ENCODE peak calls at places on chromosomes 4 and X, in seven cellular contexts. M is sigmoid colon, G is transverse colon, N is K562, C is SK-N-SH, Q is H1, L is suprapubic skin. V is an unnamed sample. For H3K4me1, the result is how much of the 10 kb centered on the place peaks cover.

GRCh38 chrX:119093991-119094741 is 21.4 kb downstream of the CT47C1 start:
- DNase-seq in M (no peak), N (no peak), C (no peak), G (no peak), L (no peak), Q (no peak), V (no peak)

GRCh38 chr4:20095805-20096541 is 155.7 kb upstream of the SLIT2 start:
- DNase-seq in M (no peak), C (no peak), Q (no peak), L (no peak), G (no peak), N (no peak), V (no peak)

GRCh38 chr4:20030108-20030507 is 221.6 kb upstream of the SLIT2 start:
- DNase-seq in G (no peak), L (no peak), N (no peak), Q (no peak), C (no peak), M (no peak), V (no peak)

GRCh38 chr4:183362916-183363542 is 40.8 kb upstream of the CLDN24 start:
- DNase-seq in C (no peak), G (no peak), N (no peak), M (no peak), L (peak), Q (no peak), V (no peak)

GRCh38 chrX:124863303-124863702 is 456.4 kb upstream of the TEX13C start:
- DNase-seq in M (no peak), Q (no peak), L (no peak), C (no peak), G (no peak), N (no peak), V (no peak)

GRCh38 chr4:82797591-82798081 is 960 bp downstream of the SCD5 start:
- DNase-seq in L (no peak), C (peak), M (peak), G (peak), Q (peak), N (no peak), V (no peak)

GRCh38 chrX:47172971-47173792 is 20.4 kb upstream of the UBA1 start:
- DNase-seq in G (no peak), L (peak), M (peak), N (no peak), C (no peak), Q (no peak), V (peak)

GRCh38 chr4:78984593-78984992 is 45.4 kb upstream of the PAQR3 start:
- DNase-seq in L (no peak), G (no peak), Q (no peak), N (no peak), M (no peak), C (no peak), V (no peak)

GRCh38 chr4:60216752-60217151 is 983.4 kb upstream of the ADGRL3 start:
- DNase-seq in M (no peak), C (no peak), G (no peak), N (no peak), L (no peak), Q (no peak), V (no peak)

GRCh38 chr4:8200302-8200975 is 1.3 kb downstream of the SH3TC1 start:
- DNase-seq in N (peak), M (peak), L (no peak), C (no peak), Q (no peak), G (peak), V (peak)

GRCh38 chr4:175413561-175413960 is 398.5 kb downstream of the GPM6A start:
- DNase-seq in M (no peak), N (no peak), L (no peak), G (no peak), Q (no peak), C (no peak), V (no peak)

GRCh38 chrX:118528089-118528753 is 32.6 kb downstream of the DOCK11 start:
- DNase-seq in L (no peak), G (peak), M (no peak), C (no peak), Q (no peak), N (no peak), V (no peak)

GRCh38 chrX:68719904-68720614 is 72.6 kb downstream of the STARD8 start:
- DNase-seq in M (peak), L (peak), G (no peak), N (no peak), C (no peak), Q (no peak), V (peak)

GRCh38 chr4:76585270-76585669 is 150.2 kb downstream of the SHROOM3 start:
- DNase-seq in N (no peak), C (no peak), G (no peak), M (no peak), L (no peak), Q (no peak), V (no peak)

GRCh38 chr4:101086801-101087586 is 260.3 kb downstream of the PPP3CA start:
- DNase-seq in M (no peak), C (no peak), N (no peak), L (no peak), Q (peak), G (no peak), V (no peak)

GRCh38 chr4:67106846-67107467 is 438.3 kb downstream of the CENPC start:
- DNase-seq in L (no peak), C (no peak), G (no peak), N (no peak), Q (no peak), M (no peak), V (no peak)

GRCh38 chrX:153969125-153969903 is 2.3 kb downstream of the HCFC1 start:
- DNase-seq in L (peak), Q (no peak), G (no peak), N (no peak), M (peak), C (no peak), V (no peak)

GRCh38 chr4:129822708-129823504 is 727.0 kb downstream of the C4orf33 start:
- DNase-seq in Q (no peak), L (no peak), N (no peak), C (no peak), G (no peak), M (no peak), V (no peak)

GRCh38 chrX:40483502-40483901 is 97.3 kb upstream of the ATP6AP2 start:
- DNase-seq in N (no peak), G (no peak), L (no peak), C (no peak), Q (no peak), M (no peak), V (no peak)

GRCh38 chr4:185809517-185810071 is 2.4 kb downstream of the SORBS2 start:
- DNase-seq in Q (no peak), L (no peak), C (no peak), N (no peak), G (no peak), M (no peak), V (no peak)

GRCh38 chrX:72306851-72307645 is 1.3 kb upstream of the CITED1 start:
- DNase-seq in C (peak), G (peak), M (peak), N (peak), L (no peak), Q (no peak), V (peak)

GRCh38 chrX:45518552-45518951 is 317.9 kb upstream of the DIPK2B start:
- DNase-seq in C (no peak), G (no peak), L (no peak), Q (no peak), M (no peak), N (no peak), V (no peak)

GRCh38 chr4:91840359-91840758 is 463.4 kb upstream of the GRID2 start:
- DNase-seq in L (no peak), N (no peak), C (no peak), M (no peak), G (no peak), Q (no peak), V (no peak)

GRCh38 chr4:8191136-8191747 is 7.8 kb upstream of the SH3TC1 start:
- DNase-seq in Q (no peak), L (no peak), M (peak), N (peak), G (peak), C (no peak), V (peak)

GRCh38 chrX:65862638-65863037 is 177.2 kb downstream of the VSIG4 start:
- DNase-seq in G (no peak), N (no peak), L (no peak), M (no peak), C (no peak), Q (no peak), V (no peak)

GRCh38 chrX:79366888-79367749 is at the start of gene ITM2A:
- DNase-seq in Q (peak), G (peak), N (peak), L (peak), M (peak), C (peak), V (peak)

GRCh38 chrX:119667111-119667928 is 25.6 kb downstream of the SEPTIN6 start:
- DNase-seq in M (no peak), N (no peak), Q (no peak), L (no peak), G (no peak), C (peak), V (no peak)

DNA sequence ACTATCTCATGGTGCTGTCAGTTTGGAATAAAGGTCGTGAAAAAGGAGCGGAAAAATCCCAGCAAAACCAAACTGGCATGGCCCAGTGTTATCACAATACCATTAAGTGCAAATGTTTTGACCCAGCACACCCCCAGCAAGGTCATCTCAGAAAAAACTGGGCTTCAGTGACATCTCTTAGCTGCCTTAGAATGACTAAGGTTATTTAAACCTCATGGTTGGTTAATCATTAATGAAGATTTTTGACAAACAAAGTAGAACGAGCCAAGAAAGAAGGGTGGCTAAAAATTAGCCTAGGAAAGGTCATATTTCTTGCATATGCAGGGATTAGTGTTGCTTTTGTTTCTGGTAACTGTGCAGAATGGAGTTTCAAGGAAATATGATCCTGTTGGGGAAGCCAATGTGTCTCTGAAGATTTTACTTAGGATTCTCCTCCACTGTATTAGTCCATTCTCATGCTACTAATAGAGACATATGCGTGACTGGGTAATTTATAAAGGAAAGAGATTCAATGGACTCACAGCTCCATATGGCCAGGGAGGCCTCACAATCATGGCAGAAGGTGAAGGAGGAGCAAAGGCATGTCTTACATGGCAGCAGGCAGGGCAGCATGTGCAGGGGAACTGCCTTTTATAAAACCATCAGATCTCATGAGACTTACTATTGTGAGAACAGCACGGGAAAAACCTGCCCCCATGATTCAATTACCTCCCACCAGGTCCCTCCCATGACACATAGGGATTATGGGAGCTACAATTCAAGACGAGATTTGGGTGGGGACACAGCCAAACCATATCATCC is 83.5 kb downstream of the CHRNA9 start:
- DNase-seq in Q (no peak), L (no peak), N (no peak), G (no peak), C (no peak), M (no peak), V (no peak)
- TF ChIP-seq EP300 in Q (no peak), L (no peak), N (no peak), G (no peak), C (no peak), M (no peak), V (no peak)

GRCh38 chr4:153535735-153536494 is 69.8 kb downstream of the TMEM131L start:
- DNase-seq in C (no peak), N (no peak), G (no peak), Q (peak), L (no peak), M (no peak), V (no peak)
- H3K4me1 ChIP-seq in C (under half), N (under half), G (under half), Q (under half), L (under half), M (under half), V (half or more)

GRCh38 chr4:41880022-41880837 is 55.0 kb upstream of the TMEM33 start:
- DNase-seq in N (no peak), G (no peak), M (no peak), C (peak), Q (peak), L (no peak), V (no peak)
- TF ChIP-seq POLR2AphosphoS5 in N (no peak), G (no peak), M (no peak), C (no peak), Q (no peak), L (no peak), V (no peak)

DNA sequence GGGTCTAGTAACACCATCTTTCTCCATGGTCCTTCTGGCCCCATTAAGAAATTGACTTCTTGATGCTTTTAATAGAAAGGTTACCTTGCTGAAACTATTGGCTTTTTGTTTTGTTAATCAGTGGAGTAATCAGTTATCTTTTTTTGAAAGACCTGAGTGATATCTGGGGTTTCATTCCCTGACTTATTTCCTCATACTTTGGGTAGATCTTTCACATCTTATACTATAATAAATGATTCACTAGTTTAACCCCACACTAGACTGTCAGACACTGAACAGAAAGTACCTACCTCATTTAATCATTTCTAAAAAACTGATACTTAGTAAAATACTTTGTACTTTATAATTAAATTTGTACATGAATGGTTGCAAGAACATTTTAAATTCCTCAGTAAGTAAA is 1021.1 kb downstream of the STIM2 start:
- DNase-seq in Q (no peak), G (no peak), L (no peak), N (no peak), M (no peak), C (no peak), V (no peak)
- TF ChIP-seq EP300 in Q (no peak), G (no peak), L (no peak), N (no peak), M (no peak), C (no peak), V (no peak)

DNA sequence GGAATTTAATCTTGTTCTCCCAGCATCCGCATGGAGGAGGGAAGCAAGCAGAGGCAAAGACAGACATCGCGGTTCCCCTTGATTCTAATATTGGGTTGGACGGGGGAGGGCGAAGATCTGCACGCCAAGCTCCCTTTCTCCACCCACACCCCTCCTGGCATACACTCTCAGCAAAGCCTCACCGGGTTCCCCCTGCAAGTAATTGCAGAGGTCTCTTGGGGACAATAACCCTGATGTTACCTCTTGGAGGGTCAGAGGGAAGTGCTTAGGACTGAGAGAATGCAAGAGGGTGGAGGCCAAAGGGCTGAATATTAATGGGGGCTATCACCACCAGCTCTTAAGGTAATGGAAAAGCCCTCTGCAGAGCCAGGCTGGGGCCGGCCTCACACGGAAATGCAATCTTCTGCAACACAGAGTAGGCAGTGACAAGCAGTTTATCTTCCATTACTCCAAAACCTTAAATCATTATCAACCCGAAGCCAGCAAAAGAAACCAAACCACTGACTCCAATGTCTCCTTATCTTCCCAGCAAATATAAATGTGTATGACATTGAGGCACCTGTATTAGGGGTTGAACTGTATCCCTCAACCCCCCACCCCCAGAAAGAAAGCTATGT is 344.1 kb upstream of the GATB start:
- DNase-seq in C (no peak), L (no peak), Q (no peak), M (no peak), G (no peak), N (no peak), V (no peak)
- H3K4me1 ChIP-seq in C (under half), L (under half), Q (under half), M (under half), G (under half), N (under half), V (half or more)

GRCh38 chr4:128134925-128135324 is 73.8 kb downstream of the LARP1B start:
- DNase-seq in N (no peak), G (no peak), M (no peak), Q (no peak), C (no peak), L (no peak), V (no peak)
- TF ChIP-seq POLR2AphosphoS5 in N (no peak), G (no peak), M (no peak), Q (no peak), C (no peak), L (no peak), V (no peak)

DNA sequence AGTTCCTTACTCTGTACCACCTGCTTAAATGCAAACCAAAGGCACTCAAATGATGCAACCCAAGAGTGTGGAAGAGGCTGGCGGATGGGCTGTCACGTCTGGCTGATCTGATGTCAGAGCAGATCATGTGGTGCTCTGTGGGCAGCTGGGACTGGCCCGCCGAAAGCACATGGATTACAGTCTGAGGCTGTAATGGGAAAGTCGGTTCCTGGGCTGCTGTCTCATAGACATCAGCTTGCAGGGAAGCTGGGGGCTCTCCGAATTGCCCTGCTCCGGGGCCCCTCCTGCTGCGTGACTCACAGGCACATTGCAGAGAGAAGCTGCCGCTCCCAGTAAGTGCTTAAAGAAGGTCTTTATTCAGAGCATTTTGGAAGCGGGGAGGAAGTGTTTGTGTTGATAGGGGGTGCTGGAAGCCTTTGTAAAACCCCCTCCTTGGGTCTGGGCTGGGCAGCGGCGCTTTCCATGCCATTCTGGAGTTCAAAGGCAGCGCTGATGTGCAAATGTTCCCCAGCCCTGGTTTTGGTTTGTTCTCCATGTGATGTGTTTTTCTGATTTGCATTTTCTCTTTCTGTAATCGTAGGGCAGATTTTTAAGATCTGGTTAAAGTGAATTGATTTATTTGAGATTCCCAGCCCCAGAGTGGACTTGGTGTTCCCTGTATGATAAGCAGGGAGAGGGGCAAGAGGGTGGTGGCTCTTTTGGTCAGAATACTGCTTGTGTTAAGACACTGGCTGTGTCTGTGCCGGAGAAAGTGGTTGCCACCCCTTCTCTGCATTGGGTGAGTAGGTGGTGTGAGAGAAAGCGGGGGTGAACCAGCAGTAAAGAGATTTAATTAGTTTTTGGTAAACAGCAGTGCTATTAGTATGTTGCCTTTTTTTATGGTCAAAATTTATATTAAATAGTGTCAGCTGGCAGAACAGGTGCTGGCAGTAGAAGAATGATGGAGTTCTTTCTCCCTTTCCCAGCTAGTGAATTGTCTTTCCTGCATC is 181.3 kb downstream of the LARP7 start:
- DNase-seq in M (peak), L (peak), G (peak), Q (peak), C (peak), N (peak), V (peak)
- TF ChIP-seq EP300 in M (no peak), L (no peak), G (no peak), Q (no peak), C (no peak), N (no peak), V (no peak)

DNA sequence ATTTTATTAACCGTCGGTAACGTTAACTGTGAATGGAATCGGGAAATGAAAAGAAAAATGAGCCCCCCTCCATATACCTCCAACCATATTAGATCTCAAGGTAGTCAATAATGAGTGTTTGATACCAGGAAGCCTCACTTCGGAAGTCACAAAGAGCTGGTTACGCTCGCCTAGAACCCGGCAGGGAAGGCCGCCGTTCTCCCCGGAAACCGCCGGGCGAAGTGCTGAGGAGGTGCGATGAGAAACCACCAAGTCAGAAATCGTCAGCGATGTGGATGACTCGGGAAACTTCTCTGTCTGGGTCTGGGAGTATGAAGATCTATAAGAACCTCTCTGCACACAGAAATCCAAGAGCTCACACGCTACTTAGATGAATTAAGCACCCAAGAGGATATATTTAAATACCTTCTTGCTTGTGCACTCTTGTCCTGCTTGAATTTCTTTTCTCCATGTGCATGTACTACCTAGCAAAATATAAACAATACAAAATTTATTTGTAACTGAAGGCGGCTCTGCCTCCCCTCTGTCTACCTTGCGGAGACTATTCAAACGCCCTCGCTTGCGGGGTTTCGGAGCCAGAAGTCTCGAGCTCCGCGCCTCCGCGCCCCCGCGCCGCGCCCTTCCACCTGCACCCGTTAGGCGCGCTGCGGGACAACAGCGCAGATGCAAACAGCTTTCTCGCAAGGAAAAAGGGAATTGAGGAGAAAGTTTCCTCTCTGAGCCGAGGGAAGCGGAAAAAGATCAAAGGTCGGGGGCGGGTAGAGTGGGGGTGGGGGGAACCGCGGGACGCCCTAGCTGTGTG is 17.8 kb downstream of the NKX6-1 start:
- DNase-seq in G (no peak), L (no peak), C (no peak), N (no peak), M (no peak), Q (no peak), V (no peak)
- H3K4me1 ChIP-seq in G (under half), L (under half), C (under half), N (under half), M (under half), Q (under half), V (under half)